ENCODE peak calls at places on chromosomes 7 and 10, in eight cellular contexts. U is stromal cell of bone marrow; H is KBM-7; J is activated CD4-positive, alpha-beta T cell treated with anti-CD3 and anti-CD28 coated beads for 24 hours; I is iris pigment epithelial cell; V is left ventricle myocardium inferior; F is T-cell; T is occipital lobe. G is an unnamed sample.

GRCh38 chr7:22885824-22886255 is 63.2 kb upstream of the TOMM7 start:
- DNase-seq in J (peak), U (no peak), I (no peak), F (peak), H (peak), T (no peak), V (no peak), G (peak)

GRCh38 chr7:3095046-3095445 is 51.4 kb upstream of the CARD11 start:
- DNase-seq in F (peak), U (no peak), V (no peak), I (no peak), H (peak), J (no peak), T (no peak), G (no peak)

GRCh38 chr7:50657341-50657873 is 92.2 kb upstream of the DDC start:
- DNase-seq in T (no peak), I (peak), V (peak), F (no peak), J (no peak), U (peak), H (no peak), G (no peak)

GRCh38 chr7:102079140-102080002 is 207.3 kb upstream of the SH2B2 start:
- DNase-seq in I (no peak), F (no peak), V (no peak), J (no peak), U (no peak), T (no peak), H (peak), G (no peak)

GRCh38 chr7:92723978-92724377 is 112.4 kb downstream of the CDK6 start:
- DNase-seq in F (no peak), H (no peak), V (no peak), I (no peak), T (no peak), J (no peak), U (no peak), G (no peak)

GRCh38 chr7:28973591-28973990 is 15.5 kb upstream of the TRIL start:
- DNase-seq in U (no peak), T (no peak), F (no peak), J (no peak), H (no peak), V (no peak), I (no peak), G (no peak)

GRCh38 chr7:414681-415560 is 104.7 kb downstream of the PDGFA start:
- DNase-seq in H (no peak), T (no peak), J (no peak), V (peak), F (no peak), U (no peak), I (no peak), G (no peak)

GRCh38 chr10:103736763-103737162 is 118.6 kb downstream of the SH3PXD2A start:
- DNase-seq in H (peak), F (no peak), I (peak), V (no peak), J (no peak), T (no peak), U (no peak), G (peak)

GRCh38 chr7:140059288-140060242 is 3.2 kb downstream of the PARP12 start:
- DNase-seq in I (peak), U (peak), T (no peak), F (no peak), H (peak), V (peak), J (peak), G (peak)